ENCODE peak calls at places on chromosomes 11 and 22, in five cellular contexts. B is neural crest cell, O is Peyer's patch, P is lung, M is MCF 10A. G is an unnamed sample.
A peak's percentile ranks its signal among the peaks of the same experiment; 100 is the strongest.

GRCh38 chr11:64146036-64146943 is 19.6 kb downstream of the MACROD1 start:
- DNase-seq in B (peak; percentile 50), O (peak; percentile 45), P (peak; percentile 61), M (peak; percentile 49), G (peak; percentile 63)

GRCh38 chr11:43316451-43316850 is 4.7 kb downstream of the API5 start:
- DNase-seq in B (no peak), O (no peak), P (no peak), M (no peak), G (no peak)

GRCh38 chr11:129223701-129224149 is 31.6 kb upstream of the ARHGAP32 start:
- DNase-seq in B (no peak), O (no peak), P (no peak), M (peak; percentile 67), G (no peak)

GRCh38 chr22:36795633-36796032 is 19.7 kb upstream of the IFT27 start:
- DNase-seq in B (no peak), O (no peak), P (no peak), M (no peak), G (no peak)

GRCh38 chr11:95451682-95452081 is 220.7 kb upstream of the SESN3 start:
- DNase-seq in B (no peak), O (no peak), P (no peak), M (peak; percentile 69), G (no peak)

GRCh38 chr22:50705219-50705691 is 32.6 kb downstream of the SHANK3 start:
- DNase-seq in B (peak; percentile 89), O (no peak), P (no peak), M (no peak), G (peak; percentile 58)

GRCh38 chr11:47376183-47376542 is 2.2 kb downstream of the SPI1 start:
- DNase-seq in B (no peak), O (no peak), P (no peak), M (no peak), G (no peak)

GRCh38 chr11:13970986-13971385 is 8.5 kb downstream of the SPON1 start:
- DNase-seq in B (no peak), O (no peak), P (peak; percentile 36), M (peak; percentile 64), G (no peak)

GRCh38 chr11:68256331-68256741 is 15.4 kb downstream of the C11orf24 start:
- DNase-seq in B (no peak), O (no peak), P (no peak), M (no peak), G (no peak)

GRCh38 chr11:64148200-64148916 is 17.6 kb downstream of the MACROD1 start:
- DNase-seq in B (peak; percentile 89), O (peak; percentile 79), P (peak; percentile 73), M (peak; percentile 68), G (peak; percentile 78)

GRCh38 chr11:35045219-35045819 is 93.7 kb upstream of the CD44 start:
- DNase-seq in B (no peak), O (peak; percentile 72), P (peak; percentile 63), M (no peak), G (peak; percentile 44)

GRCh38 chr11:63888170-63889086 is 28.5 kb downstream of the RCOR2 start:
- DNase-seq in B (no peak), O (peak; percentile 72), P (peak; percentile 77), M (peak; percentile 91), G (peak; percentile 78)

GRCh38 chr11:71138737-71139425 is 113.5 kb downstream of the SHANK2 start:
- DNase-seq in B (no peak), O (no peak), P (no peak), M (no peak), G (no peak)

GRCh38 chr11:64796047-64796756 is 6.8 kb downstream of the MAP4K2 start:
- DNase-seq in B (no peak), O (no peak), P (no peak), M (no peak), G (no peak)

GRCh38 chr11:129533395-129533794 is 157.7 kb downstream of the BARX2 start:
- DNase-seq in B (no peak), O (no peak), P (no peak), M (no peak), G (no peak)

GRCh38 chr11:44110231-44110679 is 14.8 kb downstream of the EXT2 start:
- DNase-seq in B (peak; percentile 58), O (peak; percentile 41), P (peak; percentile 43), M (peak; percentile 56), G (peak; percentile 49)

GRCh38 chr11:47051217-47051616 is 114.7 kb downstream of the CSTPP1 start:
- DNase-seq in B (no peak), O (no peak), P (no peak), M (peak; percentile 4), G (no peak)

GRCh38 chr22:20206709-20207215 is 55.9 kb upstream of the CCDC188 start:
- DNase-seq in B (no peak), O (peak; percentile 20), P (no peak), M (peak; percentile 27), G (peak; percentile 27)

GRCh38 chr11:27722945-27723344 is 22.7 kb upstream of the BDNF start:
- DNase-seq in B (no peak), O (no peak), P (no peak), M (no peak), G (no peak)

GRCh38 chr11:129703846-129704245 is 111.8 kb upstream of the TMEM45B start:
- DNase-seq in B (no peak), O (no peak), P (no peak), M (peak; percentile 80), G (no peak)

GRCh38 chr11:124898711-124899110 is 1.0 kb upstream of the ROBO4 start:
- DNase-seq in B (no peak), O (no peak), P (no peak), M (peak; percentile 76), G (no peak)

GRCh38 chr11:132095230-132096165 is 725.1 kb downstream of the NTM start:
- DNase-seq in B (no peak), O (no peak), P (no peak), M (no peak), G (no peak)

DNA sequence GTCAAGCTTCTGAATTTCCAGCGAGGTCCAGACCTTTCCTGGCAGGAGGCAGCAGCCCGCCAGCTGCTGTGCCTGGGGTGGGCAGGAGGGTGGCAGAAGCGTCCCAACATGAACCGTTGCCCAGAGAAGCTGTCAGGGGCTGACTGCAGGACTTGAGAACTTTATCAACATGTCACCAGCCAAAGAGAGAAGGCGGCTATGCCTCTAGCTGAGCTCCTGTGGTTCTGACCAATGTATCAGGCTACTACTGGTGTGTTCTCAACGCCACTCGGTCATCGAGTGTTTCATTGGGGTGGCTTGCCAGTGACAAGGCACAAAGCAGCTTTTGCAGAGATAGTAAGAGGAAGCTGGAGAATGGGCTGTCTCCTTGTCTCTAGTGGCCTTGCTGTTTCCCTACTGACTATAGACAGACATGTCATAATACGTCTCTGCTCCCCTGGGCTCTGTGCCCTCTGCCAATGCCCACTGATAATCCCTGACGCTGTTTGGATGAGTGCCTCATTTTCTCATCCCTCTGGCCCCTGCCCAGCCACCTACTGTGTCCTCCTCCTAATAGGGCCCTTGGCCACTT is 17.6 kb upstream of the ASCC2 start:
- DNase-seq in B (no peak), O (no peak), P (no peak), M (no peak), G (peak; percentile 11)
- TF ChIP-seq CTCF in B (no peak), O (no peak), P (no peak), M (no peak), G (no peak)

DNA sequence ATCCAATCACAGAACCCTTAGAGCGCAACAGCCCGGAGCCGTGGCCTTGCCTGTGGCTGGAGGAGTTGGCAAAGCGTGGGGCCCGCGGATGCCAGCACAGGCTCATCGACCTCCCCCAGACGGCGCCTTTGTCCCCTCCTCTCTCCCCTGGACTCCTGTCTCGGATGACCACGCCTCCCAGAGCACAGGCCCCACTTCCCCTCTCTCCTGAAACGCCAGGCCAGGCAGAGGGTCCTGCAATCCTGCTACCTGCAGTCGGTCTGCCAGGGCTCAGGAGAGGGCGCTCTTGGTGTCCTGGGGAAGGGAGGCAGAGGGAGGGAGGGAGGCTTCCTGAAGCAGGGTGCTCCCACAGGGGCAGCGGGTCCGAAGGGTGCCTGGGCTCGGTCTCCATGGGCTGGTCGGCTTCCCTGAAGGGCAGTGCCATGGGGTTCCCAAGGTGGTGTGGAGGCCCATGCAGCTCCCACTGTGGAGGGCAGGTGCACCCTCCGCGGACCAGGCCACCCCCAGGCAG is 16.6 kb upstream of the TTLL12 start:
- DNase-seq in B (no peak), O (no peak), P (no peak), M (no peak), G (no peak)
- TF ChIP-seq CTCF in B (no peak), O (no peak), P (no peak), M (no peak), G (no peak)

DNA sequence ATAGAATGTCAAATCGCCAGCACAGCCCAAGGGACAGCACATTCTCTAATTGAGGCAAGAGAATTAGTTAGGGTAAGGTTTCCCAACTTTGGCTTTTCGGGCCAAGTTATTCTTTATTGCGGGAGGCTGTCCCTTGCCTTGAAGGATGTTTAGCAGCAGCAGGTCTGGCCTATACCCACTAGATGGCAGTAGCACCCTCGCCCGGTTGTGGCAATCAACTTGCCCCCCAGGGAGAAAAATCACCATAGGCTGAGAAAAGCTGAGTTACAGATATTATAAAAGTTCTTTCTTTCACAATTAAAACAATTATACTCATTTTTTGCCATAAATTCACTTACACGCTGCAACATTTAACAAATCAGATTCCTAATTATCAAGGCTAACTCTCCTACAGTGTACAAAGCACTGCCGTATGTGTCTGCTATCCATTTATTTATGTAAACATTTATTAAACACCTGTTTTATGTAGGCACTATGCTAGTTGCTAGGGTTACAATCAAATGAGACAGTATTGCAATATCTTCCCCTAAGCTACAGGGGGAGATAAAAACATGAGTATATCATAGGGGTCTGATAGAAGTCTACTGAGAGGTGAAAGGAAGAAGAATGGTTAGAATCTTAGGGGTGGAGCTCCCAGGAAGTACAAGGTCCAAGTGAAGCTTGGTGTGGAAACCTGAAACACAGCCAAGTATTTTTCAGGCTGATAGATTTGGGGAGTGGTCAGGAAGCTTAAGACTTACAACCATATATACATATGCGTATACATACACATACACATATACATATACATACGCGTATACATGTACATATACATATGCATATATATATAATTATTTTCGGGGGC is 452.3 kb downstream of the RAB38 start:
- DNase-seq in B (no peak), O (no peak), P (no peak), M (peak; percentile 43), G (peak; percentile 16)
- TF ChIP-seq CTCF in B (peak; percentile 68), O (no peak), P (no peak), M (peak; percentile 84), G (peak; percentile 34)

GRCh38 chr11:558503-558902 is 2.0 kb downstream of the LMNTD2 start:
- DNase-seq in B (no peak), O (no peak), P (no peak), M (no peak), G (no peak)

GRCh38 chr11:557328-558132 is 3.0 kb downstream of the LMNTD2 start:
- DNase-seq in B (no peak), O (no peak), P (no peak), M (no peak), G (no peak)

GRCh38 chr11:560305-561147 is at the start of the genes LMNTD2 and RASSF7:
- DNase-seq in B (peak; percentile 94), O (peak; percentile 98), P (peak; percentile 91), M (peak; percentile 87), G (peak; percentile 95)

GRCh38 chr11:559712-560304 is 730 bp downstream of the LMNTD2 start:
- DNase-seq in B (no peak), O (no peak), P (no peak), M (no peak), G (peak; percentile 79)

DNA sequence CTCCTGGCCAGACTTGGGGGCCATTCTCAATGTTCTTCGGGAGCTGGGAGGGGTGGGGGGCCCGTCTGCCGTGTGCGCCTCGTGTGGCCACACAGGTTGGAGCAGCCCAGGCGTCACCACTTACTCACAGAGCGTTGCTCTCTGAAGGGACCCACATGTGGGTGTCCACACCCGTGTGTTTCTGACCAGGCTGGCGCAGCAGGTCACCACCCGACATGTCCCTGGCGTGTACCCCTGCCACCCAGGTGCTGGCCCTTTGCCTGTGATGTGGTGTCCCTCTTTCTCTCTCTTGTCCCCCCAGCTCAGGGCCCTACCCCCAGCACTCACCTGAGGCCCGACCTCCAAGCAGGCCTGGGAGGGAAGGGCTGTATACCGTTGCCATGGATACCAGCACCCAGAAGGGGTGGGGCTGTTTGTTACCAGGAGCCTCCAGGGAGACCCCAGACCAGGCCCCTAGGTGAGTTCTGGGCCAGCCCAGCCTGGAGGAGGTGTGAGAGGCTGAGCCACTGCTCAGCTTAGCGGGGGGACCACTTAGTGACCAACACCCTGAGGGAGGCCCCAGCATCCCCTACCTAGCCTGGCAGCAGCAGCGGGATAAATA is 1.4 kb downstream of the LMNTD2 start:
- DNase-seq in B (no peak), O (no peak), P (no peak), M (no peak), G (no peak)
- TF ChIP-seq CTCF in B (no peak), O (no peak), P (no peak), M (no peak), G (no peak)

G was measured in body of pancreas.